ENCODE peak calls at places on chromosomes 3 and 15, in four cellular contexts. G is CD8-positive, alpha-beta T cell; L is nephron progenitor cell; A is left ventricle myocardium inferior. E is an unnamed sample.

GRCh38 chr15:47439870-47440155 is 277.5 kb upstream of the SEMA6D start:
- DNase-seq in G (no peak), L (no peak), A (no peak), E (no peak)

GRCh38 chr3:141795719-141796435 is 32.7 kb downstream of the GRK7 start:
- DNase-seq in G (peak), L (no peak), A (peak), E (no peak)

GRCh38 chr15:62887113-62887570 is 155.4 kb upstream of the TPM1 start:
- DNase-seq in G (no peak), L (no peak), A (no peak), E (no peak)

GRCh38 chr15:69749797-69750196 is 297.2 kb downstream of the RPLP1 start:
- DNase-seq in G (no peak), L (no peak), A (no peak), E (peak)

GRCh38 chr3:194312743-194313281 is 38.3 kb downstream of the CPN2 start:
- DNase-seq in G (no peak), L (no peak), A (no peak), E (no peak)

GRCh38 chr15:92074161-92074560 is 220.7 kb downstream of the SLCO3A1 start:
- DNase-seq in G (no peak), L (no peak), A (no peak), E (no peak)

GRCh38 chr15:65918357-65918920 is 49.1 kb downstream of the RAB11A start:
- DNase-seq in G (no peak), L (no peak), A (no peak), E (no peak)

GRCh38 chr15:48233246-48233645 is 27.1 kb downstream of the SLC12A1 start:
- DNase-seq in G (no peak), L (no peak), A (no peak), E (no peak)

GRCh38 chr15:101027273-101027901 is 108.2 kb downstream of the LRRK1 start:
- DNase-seq in G (no peak), L (no peak), A (no peak), E (no peak)

GRCh38 chr15:78347586-78348543 is 7.7 kb downstream of the CRABP1 start:
- DNase-seq in G (no peak), L (no peak), A (no peak), E (no peak)

GRCh38 chr3:71203727-71204488 is 379.6 kb downstream of the FOXP1 start:
- DNase-seq in G (no peak), L (no peak), A (no peak), E (no peak)

GRCh38 chr3:31051226-31051625 is 156.8 kb upstream of the GADL1 start:
- DNase-seq in G (no peak), L (no peak), A (no peak), E (no peak)

GRCh38 chr3:45043715-45044299 is 17.7 kb downstream of the CLEC3B start:
- DNase-seq in G (no peak), L (no peak), A (no peak), E (no peak)
- TF ChIP-seq CTCF in G (no peak), L (no peak), A (no peak), E (no peak)

GRCh38 chr3:10417849-10418248 is 87.5 kb downstream of the ATP2B2 start:
- DNase-seq in G (no peak), L (no peak), A (no peak), E (peak)
- TF ChIP-seq CTCF in G (no peak), L (no peak), A (peak), E (peak)

GRCh38 chr3:81245505-81245904 is 515.9 kb downstream of the GBE1 start:
- DNase-seq in G (no peak), L (no peak), A (no peak), E (no peak)
- TF ChIP-seq CTCF in G (no peak), L (no peak), A (no peak), E (no peak)

GRCh38 chr3:17802993-17803392 is 60.6 kb upstream of the TBC1D5 start:
- DNase-seq in G (no peak), L (no peak), A (no peak), E (no peak)
- TF ChIP-seq CTCF in G (no peak), L (no peak), A (no peak), E (no peak)

DNA sequence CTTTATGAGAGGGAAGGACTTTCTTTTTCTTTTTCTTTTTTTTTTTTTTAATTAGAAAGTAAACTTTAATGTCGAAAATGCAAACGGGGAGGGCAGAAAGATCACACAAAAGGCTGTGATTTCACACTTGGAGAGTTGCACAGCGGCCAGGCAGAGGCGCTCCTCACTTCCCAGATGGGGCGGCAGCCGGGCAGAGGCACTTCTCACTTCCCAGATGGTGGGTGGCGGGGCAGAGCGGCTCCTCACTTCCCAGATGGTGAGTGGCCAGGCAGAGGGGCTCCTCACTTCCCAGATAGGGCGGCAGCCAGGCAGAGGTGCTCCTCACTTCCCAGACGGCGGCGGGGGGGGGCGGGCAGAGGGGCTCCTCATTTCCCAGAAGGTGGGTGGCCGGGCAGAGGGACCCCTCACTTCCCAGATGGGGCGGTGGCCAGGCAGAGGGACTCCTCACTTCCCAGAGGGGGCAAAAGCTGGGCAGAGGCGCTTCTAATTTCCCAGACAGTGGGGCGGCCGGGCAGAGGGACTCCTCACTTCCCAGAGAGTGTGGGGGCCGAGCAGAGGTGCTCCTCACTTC is 88.6 kb downstream of the ATP2B2 start:
- DNase-seq in G (no peak), L (no peak), A (no peak), E (no peak)
- TF ChIP-seq CTCF in G (no peak), L (no peak), A (no peak), E (no peak)

GRCh38 chr15:73244333-73244732 is 124.4 kb downstream of the HCN4 start:
- DNase-seq in G (peak), L (no peak), A (no peak), E (peak)

GRCh38 chr15:73240864-73241499 is 127.8 kb downstream of the HCN4 start:
- DNase-seq in G (peak), L (peak), A (peak), E (peak)

GRCh38 chr15:73237910-73238309 is 130.8 kb downstream of the HCN4 start:
- DNase-seq in G (no peak), L (no peak), A (no peak), E (no peak)

DNA sequence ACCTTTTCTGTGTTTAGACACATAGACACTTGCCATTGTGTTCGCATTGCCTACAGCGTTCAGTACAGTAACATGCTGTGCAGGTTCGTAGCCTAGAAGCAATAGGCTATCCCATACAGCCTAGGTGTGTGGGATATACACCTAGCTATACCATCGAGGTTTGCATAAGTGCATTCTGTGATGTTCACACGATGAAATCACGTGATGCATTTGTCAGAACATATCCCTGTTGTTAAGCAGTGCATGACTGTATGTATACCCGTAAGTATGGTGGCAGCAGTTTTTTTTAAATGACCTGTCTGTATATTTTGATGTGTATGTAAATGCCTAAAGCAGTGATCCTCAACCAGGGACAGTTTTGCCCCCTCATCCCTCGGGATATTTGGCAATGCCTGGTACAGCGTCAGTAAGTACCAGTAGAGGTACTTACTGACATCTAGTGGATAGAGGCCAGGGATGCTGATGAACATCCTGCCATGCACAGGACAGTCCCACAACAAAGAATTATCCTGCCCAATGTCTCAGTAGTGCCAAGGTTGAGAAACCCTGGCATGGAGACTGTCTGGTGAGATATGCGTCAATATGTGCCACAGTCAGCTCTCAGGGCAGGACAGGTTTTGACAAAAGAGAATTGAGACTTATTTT is 129.1 kb downstream of the HCN4 start:
- DNase-seq in G (no peak), L (no peak), A (no peak), E (no peak)
- TF ChIP-seq CTCF in G (no peak), L (no peak), A (no peak), E (peak)